ENCODE peak calls at places on chromosomes 6 and 20, in six cellular contexts. Z, G, S, Y, R and F are unnamed samples. For H3K9me3, the result is how much of the 10 kb centered on the place peaks cover.

GRCh38 chr6:121520337-121521163 is 85.1 kb downstream of the GJA1 start:
- DNase-seq in Y (peak), R (no peak), Z (no peak), S (no peak), G (no peak), F (no peak)

GRCh38 chr20:32278199-32278643 is 770 bp downstream of the KIF3B start:
- DNase-seq in Z (no peak), Y (peak), G (no peak), S (no peak), R (no peak), F (no peak)

GRCh38 chr6:16540804-16541752 is 220.2 kb downstream of the ATXN1 start:
- DNase-seq in G (peak), Z (peak), R (no peak), Y (peak), S (peak), F (no peak)

GRCh38 chr6:71043902-71044301 is 87.0 kb upstream of the B3GAT2 start:
- DNase-seq in G (no peak), Z (no peak), Y (peak), S (no peak), R (no peak), F (no peak)

GRCh38 chr6:87366428-87366827 is 21.8 kb downstream of the C6orf163 start:
- DNase-seq in G (no peak), Y (no peak), R (no peak), S (no peak), Z (no peak), F (no peak)

GRCh38 chr20:56676001-56676400 is 46.9 kb downstream of the TFAP2C start:
- DNase-seq in S (no peak), Z (no peak), G (no peak), R (no peak), Y (no peak), F (no peak)

GRCh38 chr20:58102252-58102651 is 126.2 kb downstream of the ANKRD60 start:
- DNase-seq in R (no peak), Y (peak), Z (no peak), S (no peak), G (no peak), F (no peak)

GRCh38 chr6:30759575-30760239 is 15.4 kb upstream of the IER3 start:
- DNase-seq in R (no peak), G (no peak), S (no peak), Z (no peak), Y (peak), F (no peak)

GRCh38 chr20:21609221-21609620 is 95.4 kb upstream of the NKX2-2 start:
- DNase-seq in Y (no peak), Z (no peak), G (no peak), S (no peak), R (no peak), F (no peak)

GRCh38 chr6:62808575-62809293 is 402.5 kb upstream of the FKBP1C start:
- DNase-seq in S (no peak), Z (no peak), G (no peak), R (no peak), Y (no peak), F (no peak)

GRCh38 chr20:38426006-38426405 is 9.1 kb downstream of the SNHG17 start:
- DNase-seq in Z (peak), Y (peak), R (no peak), G (no peak), S (no peak), F (no peak)

GRCh38 chr6:12324096-12324495 is 33.9 kb downstream of the EDN1 start:
- DNase-seq in Z (no peak), G (no peak), S (no peak), R (peak), Y (peak), F (no peak)

GRCh38 chr20:54345301-54345724 is 130.1 kb upstream of the DOK5 start:
- DNase-seq in Y (peak), G (no peak), S (no peak), Z (no peak), R (no peak), F (no peak)

GRCh38 chr6:154526997-154527396 is 16.5 kb upstream of the CNKSR3 start:
- DNase-seq in Y (no peak), R (no peak), G (no peak), Z (no peak), S (no peak), F (no peak)

GRCh38 chr6:170094686-170095272 is 196.1 kb downstream of the DLL1 start:
- DNase-seq in G (peak), R (no peak), Y (no peak), Z (no peak), S (no peak), F (no peak)

GRCh38 chr6:4607026-4607704 is 169.0 kb upstream of the CDYL start:
- DNase-seq in Y (peak), Z (peak), R (no peak), S (no peak), G (peak), F (no peak)

GRCh38 chr20:43658068-43658722 is 8.7 kb upstream of the MYBL2 start:
- DNase-seq in R (no peak), Y (peak), Z (no peak), S (no peak), G (no peak), F (no peak)

GRCh38 chr6:10416863-10417641 is 2.2 kb upstream of the TFAP2A start:
- DNase-seq in S (no peak), Y (no peak), G (no peak), R (no peak), Z (no peak), F (no peak)

GRCh38 chr20:47736570-47737152 is 48.6 kb downstream of the SULF2 start:
- DNase-seq in Y (no peak), S (no peak), G (peak), Z (no peak), R (no peak), F (no peak)

GRCh38 chr6:5729813-5730212 is 276.9 kb downstream of the NRN1 start:
- DNase-seq in Z (no peak), Y (no peak), S (no peak), G (no peak), R (no peak), F (no peak)

GRCh38 chr6:55014321-55015088 is 159.8 kb upstream of the HCRTR2 start:
- DNase-seq in G (no peak), Y (no peak), R (no peak), Z (no peak), S (no peak), F (peak)

GRCh38 chr20:53510704-53511103 is 82.9 kb downstream of the ZNF217 start:
- DNase-seq in G (no peak), S (no peak), Y (no peak), R (no peak), Z (no peak), F (no peak)

GRCh38 chr20:37564388-37565133 is 36.9 kb upstream of the BLCAP start:
- DNase-seq in G (peak), Z (peak), Y (peak), S (peak), R (no peak), F (no peak)

GRCh38 chr20:17735206-17735804 is 35.5 kb downstream of the BANF2 start:
- DNase-seq in Z (no peak), Y (peak), R (no peak), G (no peak), S (no peak), F (no peak)

GRCh38 chr20:43043887-43044286 is 145.8 kb downstream of the PTPRT start:
- DNase-seq in Z (no peak), R (no peak), S (no peak), Y (no peak), G (no peak), F (no peak)

GRCh38 chr20:58213112-58213511 is 15.3 kb downstream of the ANKRD60 start:
- DNase-seq in R (no peak), Z (no peak), S (no peak), Y (no peak), G (no peak), F (no peak)

GRCh38 chr6:152508477-152508876 is 128.7 kb downstream of the SYNE1 start:
- DNase-seq in G (no peak), Z (no peak), S (no peak), Y (no peak), R (no peak), F (no peak)

GRCh38 chr6:135002229-135002844 is 52.3 kb downstream of the HBS1L start:
- DNase-seq in S (no peak), G (no peak), R (no peak), Y (peak), Z (no peak), F (peak)

GRCh38 chr6:143174951-143175350 is 114.3 kb downstream of the AIG1 start:
- DNase-seq in Y (no peak), S (no peak), G (no peak), R (no peak), Z (no peak), F (no peak)

GRCh38 chr6:150417899-150418824 is 49.4 kb downstream of the IYD start:
- DNase-seq in G (no peak), R (no peak), Y (peak), Z (no peak), S (no peak), F (peak)

DNA sequence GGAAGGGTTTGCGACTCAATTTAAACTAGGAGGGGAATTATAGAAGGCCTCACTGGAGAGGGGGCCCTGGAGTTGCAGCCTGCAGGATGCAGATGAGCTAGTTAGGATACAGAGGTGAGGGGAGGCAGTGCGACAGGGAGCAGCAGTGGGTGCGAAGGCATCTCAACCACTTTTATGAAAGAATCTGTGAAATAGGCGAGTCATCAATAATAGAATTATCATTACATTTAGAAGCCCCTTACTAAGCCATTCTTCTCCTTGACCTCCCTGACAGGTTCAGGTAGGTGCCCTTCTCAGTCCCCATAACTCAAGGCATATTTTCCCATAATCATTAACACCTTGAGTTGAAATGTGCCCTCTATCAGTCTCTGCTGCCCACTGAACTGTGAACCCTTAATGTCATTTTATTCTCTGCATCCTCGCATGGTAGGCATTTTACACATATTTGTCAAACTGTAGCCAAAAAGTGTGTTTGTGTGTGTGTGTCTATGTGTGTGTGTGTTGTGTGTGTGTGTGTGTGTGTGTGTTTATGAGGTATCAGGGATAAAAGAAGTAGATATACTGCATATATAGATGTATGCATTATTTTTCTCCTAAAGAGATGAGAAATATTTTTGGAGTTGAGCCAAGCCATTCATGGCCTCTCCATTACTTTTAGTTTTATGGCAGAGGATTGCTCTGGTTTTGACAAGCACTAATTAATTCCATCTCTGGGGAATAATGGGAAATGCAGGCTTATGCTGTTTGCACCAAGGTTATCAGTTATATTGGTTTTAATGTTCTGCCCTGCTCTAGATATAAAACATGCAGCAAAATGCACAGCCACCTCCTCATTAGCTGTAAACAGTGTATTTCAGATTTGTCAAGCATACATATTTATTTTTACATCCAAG is 898.7 kb downstream of the KIF16B start:
- DNase-seq in Y (no peak), Z (no peak), R (no peak), S (no peak), G (no peak), F (peak)
- H3K9me3 ChIP-seq in Y (under half), Z (under half), R (under half), S (under half), G (under half), F (under half)

GRCh38 chr20:10633708-10634107 is 40.1 kb downstream of the JAG1 start:
- DNase-seq in G (no peak), Z (no peak), S (no peak), Y (no peak), R (no peak), F (no peak)

GRCh38 chr20:10635476-10636208 is 38.2 kb downstream of the JAG1 start:
- DNase-seq in G (no peak), R (no peak), S (no peak), Y (no peak), Z (no peak), F (no peak)

GRCh38 chr20:10634190-10634589 is 39.6 kb downstream of the JAG1 start:
- DNase-seq in Y (no peak), G (no peak), R (no peak), Z (no peak), S (no peak), F (no peak)

GRCh38 chr20:10636326-10636818 is 37.4 kb downstream of the JAG1 start:
- DNase-seq in Z (no peak), Y (peak), G (no peak), S (no peak), R (no peak), F (no peak)

DNA sequence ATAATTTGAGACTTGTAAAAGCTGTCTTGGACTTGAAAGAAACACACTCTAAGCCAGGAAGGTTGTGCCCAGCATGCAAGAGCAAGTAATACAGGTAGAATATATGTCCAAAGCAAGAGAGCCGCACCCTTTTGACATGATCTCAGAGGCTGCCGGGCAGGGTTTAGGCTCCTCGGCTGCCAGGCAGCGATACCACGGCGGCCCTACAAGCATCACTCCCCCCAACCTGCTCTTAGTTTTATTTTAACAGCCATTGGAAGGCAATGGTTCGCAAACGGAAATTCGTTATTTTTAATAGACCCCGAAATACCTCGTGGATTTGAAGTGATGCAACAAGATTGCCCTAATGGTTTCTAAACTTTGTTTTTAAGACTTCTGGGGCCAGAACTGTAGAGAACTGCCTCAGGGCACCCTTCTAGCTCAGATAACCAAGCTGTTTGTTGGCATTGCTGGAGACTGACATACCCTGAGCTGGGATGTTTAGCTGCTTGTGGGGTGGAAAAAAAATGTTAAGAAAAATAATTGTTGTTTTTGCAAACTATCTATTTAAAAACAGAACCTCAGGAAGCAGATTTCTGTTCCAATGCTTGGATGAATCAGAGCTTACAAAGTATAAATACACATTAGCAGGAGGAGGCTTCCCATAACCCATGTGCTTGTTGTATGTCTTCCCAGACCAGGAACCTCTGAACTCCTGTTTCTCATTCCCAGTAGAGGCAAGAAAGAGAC is 39.0 kb downstream of the JAG1 start:
- DNase-seq in S (no peak), G (no peak), R (no peak), Y (no peak), Z (no peak), F (peak)
- H3K9me3 ChIP-seq in S (under half), G (under half), R (under half), Y (under half), Z (under half), F (under half)

GRCh38 chr20:63885264-63886053 is 9.5 kb upstream of the DNAJC5 start:
- DNase-seq in Z (no peak), G (peak), S (no peak), R (no peak), Y (no peak), F (no peak)
- H3K9me3 ChIP-seq in Z (under half), G (under half), S (under half), R (under half), Y (under half), F (under half)

GRCh38 chr6:921400-921799 is 228.5 kb upstream of the EXOC2 start:
- DNase-seq in S (no peak), Z (no peak), Y (no peak), G (no peak), R (no peak), F (no peak)
- H3K9me3 ChIP-seq in S (under half), Z (under half), Y (under half), G (under half), R (under half), F (under half)

DNA sequence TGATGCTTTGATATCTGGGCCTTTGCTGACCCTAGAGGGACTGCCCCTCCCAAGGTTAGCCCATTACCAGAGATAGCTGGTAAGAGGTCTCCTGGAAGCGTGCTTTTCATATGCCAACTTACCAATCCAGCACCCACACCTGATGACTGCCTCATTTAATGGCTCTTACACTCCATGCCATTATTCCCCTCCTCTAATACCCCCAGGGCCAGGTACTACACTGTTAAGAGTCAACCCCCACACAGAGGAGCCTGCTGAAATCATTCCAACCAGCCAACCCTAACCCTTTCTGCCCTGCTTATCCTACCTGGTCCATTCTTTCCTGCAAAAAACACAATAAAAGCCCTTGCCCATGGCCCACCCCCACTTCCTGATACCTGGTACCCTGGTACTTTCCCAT is 736.8 kb upstream of the SLC35B3 start:
- DNase-seq in S (no peak), Y (no peak), Z (no peak), G (no peak), R (no peak), F (no peak)
- H3K9me3 ChIP-seq in S (under half), Y (under half), Z (under half), G (under half), R (under half), F (under half)

GRCh38 chr6:106805017-106805335 is 169.6 kb downstream of the CD24 start:
- DNase-seq in S (no peak), G (no peak), R (no peak), Y (no peak), Z (no peak), F (no peak)
- H3K9me3 ChIP-seq in S (under half), G (under half), R (under half), Y (under half), Z (under half), F (under half)

GRCh38 chr6:164616917-164617524 is 692.4 kb downstream of the C6orf118 start:
- DNase-seq in R (no peak), G (no peak), Y (no peak), S (no peak), Z (no peak), F (no peak)
- H3K9me3 ChIP-seq in R (under half), G (under half), Y (under half), S (under half), Z (under half), F (under half)

DNA sequence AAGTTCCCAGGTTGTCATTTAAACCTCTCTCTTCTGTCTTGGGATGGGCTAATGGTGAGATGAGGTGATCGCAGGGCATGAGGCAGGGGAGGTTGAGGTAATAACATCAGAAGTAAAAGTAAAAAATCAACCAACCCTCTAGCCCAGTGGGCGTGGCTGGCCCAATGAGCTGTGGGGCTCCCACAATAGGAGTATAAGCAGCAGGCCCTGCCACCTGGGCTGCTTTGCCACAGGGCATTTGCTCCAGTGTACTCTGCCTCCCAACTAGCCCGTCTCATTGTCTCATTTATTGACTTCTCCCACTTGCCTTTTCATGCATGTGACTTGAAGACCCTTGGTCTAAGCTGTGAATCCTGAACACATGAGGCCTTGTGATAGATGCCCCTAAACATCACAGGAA is 62.8 kb downstream of the PHACTR3 start:
- DNase-seq in S (no peak), G (no peak), Y (no peak), R (no peak), Z (no peak), F (no peak)
- H3K9me3 ChIP-seq in S (under half), G (under half), Y (under half), R (under half), Z (under half), F (under half)

GRCh38 chr20:55616367-55616766 is 389.0 kb downstream of the CBLN4 start:
- DNase-seq in Y (no peak), G (no peak), R (no peak), S (no peak), Z (no peak), F (no peak)
- H3K9me3 ChIP-seq in Y (under half), G (under half), R (under half), S (under half), Z (under half), F (under half)

GRCh38 chr6:40039042-40039441 is 104.8 kb upstream of the MOCS1 start:
- DNase-seq in R (no peak), Y (no peak), Z (no peak), G (no peak), S (no peak), F (no peak)
- H3K9me3 ChIP-seq in R (under half), Y (under half), Z (under half), G (under half), S (under half), F (under half)